ENCODE peak calls at places on chromosomes 16 and 17, in six cellular contexts. V is kidney epithelial cell; I is Calu3; D is stimulated activated CD8-positive, alpha-beta memory T cell treated with anti-CD3 and anti-CD28 coated beads, Interleukin-4, amount 100 ng/mL, for 4 hours; B is stimulated activated naive B cell treated with anti-CD40 and anti-IgM and Interleukin-4, amounts not matched to agents 10 μg/mL and 1 μg/mL and 100 μg/mL, for 72 hours; S is activated naive CD8-positive, alpha-beta T cell treated with anti-CD3 and anti-CD28 coated beads for 36 hours. P is an unnamed sample.
A peak's percentile ranks its signal among the peaks of the same experiment; 100 is the strongest.

GRCh38 chr16:65200857-65201256 is 79.0 kb upstream of the CDH11 start:
- DNase-seq in I (no peak), V (no peak), B (no peak), D (no peak), S (no peak), P (no peak)

GRCh38 chr16:68719993-68720489 is 17.1 kb upstream of the CDH1 start:
- DNase-seq in I (no peak), D (no peak), B (peak; percentile 68), S (no peak), V (no peak), P (no peak)

GRCh38 chr16:8739989-8740704 is 57.3 kb downstream of the TMEM186 start:
- DNase-seq in I (no peak), B (no peak), D (no peak), V (no peak), S (no peak), P (no peak)

GRCh38 chr17:2749058-2749783 is at the start of gene CCDC92B:
- DNase-seq in S (no peak), V (no peak), I (no peak), D (no peak), B (no peak), P (no peak)

GRCh38 chr17:27560668-27561067 is 70.3 kb upstream of the LGALS9 start:
- DNase-seq in D (no peak), S (no peak), I (no peak), V (no peak), B (no peak), P (no peak)

GRCh38 chr17:80060629-80061028 is 24.2 kb downstream of the CCDC40 start:
- DNase-seq in B (no peak), V (no peak), D (no peak), I (no peak), S (no peak), P (no peak)

GRCh38 chr17:75308732-75309629 is 19.7 kb upstream of the SLC25A19 start:
- DNase-seq in V (no peak), S (no peak), B (no peak), D (no peak), I (peak; percentile 32), P (no peak)

GRCh38 chr17:81929253-81930141 is 2.0 kb upstream of the MAFG start:
- DNase-seq in B (no peak), S (no peak), D (no peak), V (no peak), I (no peak), P (no peak)

GRCh38 chr16:85152414-85153030 is 40.2 kb upstream of the CIBAR2 start:
- DNase-seq in I (no peak), S (no peak), D (no peak), V (no peak), B (no peak), P (no peak)

GRCh38 chr16:76639685-76640289 is 362.6 kb downstream of the CNTNAP4 start:
- DNase-seq in B (no peak), I (peak; percentile 60), S (no peak), V (no peak), D (no peak), P (no peak)

GRCh38 chr16:3246876-3247275 is 9.6 kb downstream of the MEFV start:
- DNase-seq in I (no peak), V (no peak), B (no peak), S (no peak), D (no peak), P (no peak)

GRCh38 chr17:28384281-28385036 is 13.0 kb downstream of the SARM1 start:
- DNase-seq in S (peak; percentile 69), B (peak; percentile 34), D (peak; percentile 29), V (no peak), I (peak; percentile 61), P (no peak)

GRCh38 chr16:29148867-29149272 is 164.0 kb downstream of the LAT start:
- DNase-seq in S (peak; percentile 50), B (no peak), I (no peak), V (no peak), D (peak; percentile 51), P (no peak)

GRCh38 chr16:86252596-86252995 is 257.7 kb upstream of the FOXF1 start:
- DNase-seq in S (no peak), V (no peak), I (peak; percentile 20), B (no peak), D (no peak), P (no peak)

GRCh38 chr16:2033057-2033911 is 6.6 kb downstream of the NHERF2 start:
- DNase-seq in B (no peak), I (peak; percentile 45), V (no peak), S (no peak), D (no peak), P (no peak)

GRCh38 chr16:3578610-3579551 is 1.7 kb upstream of the NLRC3 start:
- DNase-seq in V (no peak), I (no peak), D (peak; percentile 49), S (peak; percentile 82), B (peak; percentile 53), P (no peak)

GRCh38 chr16:53864819-53865491 is 161.0 kb downstream of the FTO start:
- DNase-seq in B (no peak), V (no peak), I (peak; percentile 5), S (peak; percentile 10), D (no peak), P (no peak)

GRCh38 chr16:20741555-20742285 is at the start of gene THUMPD1:
- DNase-seq in D (peak; percentile 96), B (peak; percentile 91), S (peak; percentile 94), V (peak; percentile 83), I (peak; percentile 98), P (peak; percentile 79)

GRCh38 chr16:29820271-29820701 is at the start of gene MVP:
- DNase-seq in S (peak; percentile 59), D (no peak), V (no peak), B (peak; percentile 54), I (peak; percentile 69), P (no peak)

GRCh38 chr17:7001562-7001961 is 5.7 kb downstream of the ALOX12 start:
- DNase-seq in I (peak; percentile 24), B (no peak), S (peak; percentile 21), V (no peak), D (no peak), P (no peak)

GRCh38 chr17:43360739-43361498 is 37.9 kb upstream of the ARL4D start:
- DNase-seq in V (peak; percentile 97), D (peak; percentile 84), B (peak; percentile 95), I (peak; percentile 95), S (peak; percentile 89), P (peak; percentile 99)

GRCh38 chr16:85446846-85447656 is 166.1 kb upstream of the GSE1 start:
- DNase-seq in I (no peak), S (no peak), B (peak; percentile 40), V (no peak), D (no peak), P (no peak)

GRCh38 chr17:82267575-82268379 is 5.7 kb downstream of the CSNK1D start:
- DNase-seq in D (peak; percentile 41), B (no peak), S (peak; percentile 48), V (peak; percentile 82), I (peak; percentile 90), P (peak; percentile 87)

P was measured in brain pericyte.